ENCODE peak calls at places on chromosomes 3 and 15, in eight cellular contexts. One of them, this sample, is unnamed.

GRCh38 chr3:145489011-145489410 is 672.0 kb downstream of the PLOD2 start:
- DNase-seq in AG09319: no peak
- DNase-seq in activated CD8-positive, alpha-beta T cell treated with anti-CD3 and anti-CD28 coated beads for 36 hours: no peak
- DNase-seq in nephron progenitor cell: no peak
- DNase-seq in WERI-Rb-1: no peak
- DNase-seq in RPMI7951: no peak
- DNase-seq in stimulated activated CD8-positive, alpha-beta memory T cell treated with anti-CD3 and anti-CD28 coated beads, Interleukin-7, amount 100 ng/mL, for 48 hours: no peak
- DNase-seq in HuH-7.5: no peak
- DNase-seq in this sample: no peak

GRCh38 chr3:29382399-29382798 is 101.5 kb downstream of the RBMS3 start:
- DNase-seq in HuH-7.5: no peak
- DNase-seq in RPMI7951: no peak
- DNase-seq in activated CD8-positive, alpha-beta T cell treated with anti-CD3 and anti-CD28 coated beads for 36 hours: no peak
- DNase-seq in WERI-Rb-1: no peak
- DNase-seq in AG09319: no peak
- DNase-seq in nephron progenitor cell: no peak
- DNase-seq in stimulated activated CD8-positive, alpha-beta memory T cell treated with anti-CD3 and anti-CD28 coated beads, Interleukin-7, amount 100 ng/mL, for 48 hours: no peak
- DNase-seq in this sample: no peak

GRCh38 chr3:18082551-18083272 is 340.3 kb upstream of the TBC1D5 start:
- DNase-seq in stimulated activated CD8-positive, alpha-beta memory T cell treated with anti-CD3 and anti-CD28 coated beads, Interleukin-7, amount 100 ng/mL, for 48 hours: no peak
- DNase-seq in RPMI7951: no peak
- DNase-seq in activated CD8-positive, alpha-beta T cell treated with anti-CD3 and anti-CD28 coated beads for 36 hours: no peak
- DNase-seq in nephron progenitor cell: no peak
- DNase-seq in AG09319: no peak
- DNase-seq in HuH-7.5: no peak
- DNase-seq in WERI-Rb-1: no peak
- DNase-seq in this sample: no peak

GRCh38 chr15:51377038-51377761 is 35.7 kb downstream of the GLDN start:
- DNase-seq in nephron progenitor cell: no peak
- DNase-seq in RPMI7951: peak; percentile 46
- DNase-seq in WERI-Rb-1: no peak
- DNase-seq in stimulated activated CD8-positive, alpha-beta memory T cell treated with anti-CD3 and anti-CD28 coated beads, Interleukin-7, amount 100 ng/mL, for 48 hours: no peak
- DNase-seq in HuH-7.5: no peak
- DNase-seq in AG09319: peak; percentile 93
- DNase-seq in activated CD8-positive, alpha-beta T cell treated with anti-CD3 and anti-CD28 coated beads for 36 hours: no peak
- DNase-seq in this sample: no peak

GRCh38 chr3:61239871-61240270 is 11.4 kb downstream of the FHIT start:
- DNase-seq in activated CD8-positive, alpha-beta T cell treated with anti-CD3 and anti-CD28 coated beads for 36 hours: no peak
- DNase-seq in RPMI7951: peak; percentile 26
- DNase-seq in HuH-7.5: no peak
- DNase-seq in WERI-Rb-1: no peak
- DNase-seq in stimulated activated CD8-positive, alpha-beta memory T cell treated with anti-CD3 and anti-CD28 coated beads, Interleukin-7, amount 100 ng/mL, for 48 hours: no peak
- DNase-seq in nephron progenitor cell: no peak
- DNase-seq in AG09319: no peak
- DNase-seq in this sample: no peak

GRCh38 chr15:67696087-67696486 is 129.2 kb upstream of the SKOR1 start:
- DNase-seq in AG09319: no peak
- DNase-seq in nephron progenitor cell: no peak
- DNase-seq in RPMI7951: no peak
- DNase-seq in stimulated activated CD8-positive, alpha-beta memory T cell treated with anti-CD3 and anti-CD28 coated beads, Interleukin-7, amount 100 ng/mL, for 48 hours: no peak
- DNase-seq in WERI-Rb-1: no peak
- DNase-seq in HuH-7.5: no peak
- DNase-seq in activated CD8-positive, alpha-beta T cell treated with anti-CD3 and anti-CD28 coated beads for 36 hours: no peak
- DNase-seq in this sample: no peak

GRCh38 chr3:171561601-171562323 is 101.6 kb upstream of the TNIK start:
- DNase-seq in nephron progenitor cell: no peak
- DNase-seq in AG09319: no peak
- DNase-seq in RPMI7951: peak; percentile 30
- DNase-seq in HuH-7.5: no peak
- DNase-seq in WERI-Rb-1: no peak
- DNase-seq in activated CD8-positive, alpha-beta T cell treated with anti-CD3 and anti-CD28 coated beads for 36 hours: peak; percentile 19
- DNase-seq in stimulated activated CD8-positive, alpha-beta memory T cell treated with anti-CD3 and anti-CD28 coated beads, Interleukin-7, amount 100 ng/mL, for 48 hours: no peak
- DNase-seq in this sample: peak; percentile 88

GRCh38 chr3:4656059-4656458 is 162.9 kb downstream of the ITPR1 start:
- DNase-seq in RPMI7951: peak; percentile 73
- DNase-seq in nephron progenitor cell: peak; percentile 58
- DNase-seq in HuH-7.5: peak; percentile 40
- DNase-seq in AG09319: peak; percentile 40
- DNase-seq in activated CD8-positive, alpha-beta T cell treated with anti-CD3 and anti-CD28 coated beads for 36 hours: peak; percentile 30
- DNase-seq in WERI-Rb-1: peak; percentile 78
- DNase-seq in stimulated activated CD8-positive, alpha-beta memory T cell treated with anti-CD3 and anti-CD28 coated beads, Interleukin-7, amount 100 ng/mL, for 48 hours: no peak
- DNase-seq in this sample: peak; percentile 49

GRCh38 chr15:80669599-80670273 is 25.4 kb upstream of the ABHD17C start:
- DNase-seq in activated CD8-positive, alpha-beta T cell treated with anti-CD3 and anti-CD28 coated beads for 36 hours: no peak
- DNase-seq in stimulated activated CD8-positive, alpha-beta memory T cell treated with anti-CD3 and anti-CD28 coated beads, Interleukin-7, amount 100 ng/mL, for 48 hours: no peak
- DNase-seq in HuH-7.5: no peak
- DNase-seq in nephron progenitor cell: no peak
- DNase-seq in RPMI7951: peak; percentile 42
- DNase-seq in AG09319: no peak
- DNase-seq in WERI-Rb-1: no peak
- DNase-seq in this sample: no peak

GRCh38 chr3:114698355-114699105 is 404.7 kb downstream of the TIGIT start:
- DNase-seq in WERI-Rb-1: no peak
- DNase-seq in RPMI7951: no peak
- DNase-seq in HuH-7.5: no peak
- DNase-seq in nephron progenitor cell: no peak
- DNase-seq in AG09319: no peak
- DNase-seq in activated CD8-positive, alpha-beta T cell treated with anti-CD3 and anti-CD28 coated beads for 36 hours: no peak
- DNase-seq in stimulated activated CD8-positive, alpha-beta memory T cell treated with anti-CD3 and anti-CD28 coated beads, Interleukin-7, amount 100 ng/mL, for 48 hours: no peak
- DNase-seq in this sample: no peak

GRCh38 chr15:74461847-74462511 is 1.0 kb upstream of the UBL7 start:
- DNase-seq in RPMI7951: no peak
- DNase-seq in AG09319: no peak
- DNase-seq in stimulated activated CD8-positive, alpha-beta memory T cell treated with anti-CD3 and anti-CD28 coated beads, Interleukin-7, amount 100 ng/mL, for 48 hours: no peak
- DNase-seq in nephron progenitor cell: no peak
- DNase-seq in activated CD8-positive, alpha-beta T cell treated with anti-CD3 and anti-CD28 coated beads for 36 hours: no peak
- DNase-seq in WERI-Rb-1: peak; percentile 14
- DNase-seq in HuH-7.5: no peak
- DNase-seq in this sample: no peak

GRCh38 chr3:111739241-111739952 is 119.7 kb upstream of the PHLDB2 start:
- DNase-seq in activated CD8-positive, alpha-beta T cell treated with anti-CD3 and anti-CD28 coated beads for 36 hours: no peak
- DNase-seq in RPMI7951: peak; percentile 97
- DNase-seq in HuH-7.5: no peak
- DNase-seq in AG09319: no peak
- DNase-seq in stimulated activated CD8-positive, alpha-beta memory T cell treated with anti-CD3 and anti-CD28 coated beads, Interleukin-7, amount 100 ng/mL, for 48 hours: no peak
- DNase-seq in WERI-Rb-1: no peak
- DNase-seq in nephron progenitor cell: no peak
- DNase-seq in this sample: no peak

GRCh38 chr3:59237121-59237520 is 187.3 kb upstream of the CFAP20DC start:
- DNase-seq in AG09319: no peak
- DNase-seq in stimulated activated CD8-positive, alpha-beta memory T cell treated with anti-CD3 and anti-CD28 coated beads, Interleukin-7, amount 100 ng/mL, for 48 hours: no peak
- DNase-seq in RPMI7951: peak; percentile 58
- DNase-seq in HuH-7.5: no peak
- DNase-seq in nephron progenitor cell: no peak
- DNase-seq in activated CD8-positive, alpha-beta T cell treated with anti-CD3 and anti-CD28 coated beads for 36 hours: no peak
- DNase-seq in WERI-Rb-1: no peak
- DNase-seq in this sample: no peak

GRCh38 chr3:141076821-141077571 is 25.8 kb downstream of the SPSB4 start:
- DNase-seq in AG09319: no peak
- DNase-seq in RPMI7951: no peak
- DNase-seq in activated CD8-positive, alpha-beta T cell treated with anti-CD3 and anti-CD28 coated beads for 36 hours: peak; percentile 59
- DNase-seq in nephron progenitor cell: peak; percentile 81
- DNase-seq in stimulated activated CD8-positive, alpha-beta memory T cell treated with anti-CD3 and anti-CD28 coated beads, Interleukin-7, amount 100 ng/mL, for 48 hours: no peak
- DNase-seq in HuH-7.5: no peak
- DNase-seq in WERI-Rb-1: peak; percentile 66
- DNase-seq in this sample: peak; percentile 39

GRCh38 chr3:129627350-129628168 is 21.1 kb upstream of the PLXND1 start:
- DNase-seq in nephron progenitor cell: peak; percentile 62
- DNase-seq in RPMI7951: peak; percentile 84
- DNase-seq in activated CD8-positive, alpha-beta T cell treated with anti-CD3 and anti-CD28 coated beads for 36 hours: peak; percentile 84
- DNase-seq in AG09319: no peak
- DNase-seq in WERI-Rb-1: peak; percentile 76
- DNase-seq in HuH-7.5: peak; percentile 95
- DNase-seq in stimulated activated CD8-positive, alpha-beta memory T cell treated with anti-CD3 and anti-CD28 coated beads, Interleukin-7, amount 100 ng/mL, for 48 hours: peak; percentile 29
- DNase-seq in this sample: peak; percentile 57

GRCh38 chr15:70799667-70800450 is 36.5 kb upstream of the UACA start:
- DNase-seq in RPMI7951: peak; percentile 94
- DNase-seq in stimulated activated CD8-positive, alpha-beta memory T cell treated with anti-CD3 and anti-CD28 coated beads, Interleukin-7, amount 100 ng/mL, for 48 hours: no peak
- DNase-seq in WERI-Rb-1: no peak
- DNase-seq in HuH-7.5: peak; percentile 53
- DNase-seq in nephron progenitor cell: no peak
- DNase-seq in activated CD8-positive, alpha-beta T cell treated with anti-CD3 and anti-CD28 coated beads for 36 hours: no peak
- DNase-seq in AG09319: peak; percentile 93
- DNase-seq in this sample: peak; percentile 88

GRCh38 chr15:66065325-66065724 is 188.2 kb downstream of the MEGF11 start:
- DNase-seq in activated CD8-positive, alpha-beta T cell treated with anti-CD3 and anti-CD28 coated beads for 36 hours: no peak
- DNase-seq in WERI-Rb-1: no peak
- DNase-seq in AG09319: no peak
- DNase-seq in stimulated activated CD8-positive, alpha-beta memory T cell treated with anti-CD3 and anti-CD28 coated beads, Interleukin-7, amount 100 ng/mL, for 48 hours: no peak
- DNase-seq in nephron progenitor cell: no peak
- DNase-seq in HuH-7.5: no peak
- DNase-seq in RPMI7951: no peak
- DNase-seq in this sample: no peak

GRCh38 chr3:179565496-179565895 is 2.8 kb downstream of the ACTL6A start:
- DNase-seq in stimulated activated CD8-positive, alpha-beta memory T cell treated with anti-CD3 and anti-CD28 coated beads, Interleukin-7, amount 100 ng/mL, for 48 hours: no peak
- DNase-seq in RPMI7951: no peak
- DNase-seq in activated CD8-positive, alpha-beta T cell treated with anti-CD3 and anti-CD28 coated beads for 36 hours: peak; percentile 17
- DNase-seq in nephron progenitor cell: no peak
- DNase-seq in WERI-Rb-1: no peak
- DNase-seq in AG09319: no peak
- DNase-seq in HuH-7.5: no peak
- DNase-seq in this sample: no peak

GRCh38 chr15:65099336-65099735 is 15.7 kb downstream of the UBAP1L start:
- DNase-seq in AG09319: no peak
- DNase-seq in HuH-7.5: no peak
- DNase-seq in nephron progenitor cell: no peak
- DNase-seq in activated CD8-positive, alpha-beta T cell treated with anti-CD3 and anti-CD28 coated beads for 36 hours: no peak
- DNase-seq in RPMI7951: no peak
- DNase-seq in stimulated activated CD8-positive, alpha-beta memory T cell treated with anti-CD3 and anti-CD28 coated beads, Interleukin-7, amount 100 ng/mL, for 48 hours: no peak
- DNase-seq in WERI-Rb-1: no peak
- DNase-seq in this sample: no peak

GRCh38 chr3:124467980-124468902 is 262.0 kb upstream of the UMPS start:
- DNase-seq in RPMI7951: peak; percentile 35
- DNase-seq in AG09319: no peak
- DNase-seq in HuH-7.5: peak; percentile 56
- DNase-seq in stimulated activated CD8-positive, alpha-beta memory T cell treated with anti-CD3 and anti-CD28 coated beads, Interleukin-7, amount 100 ng/mL, for 48 hours: no peak
- DNase-seq in activated CD8-positive, alpha-beta T cell treated with anti-CD3 and anti-CD28 coated beads for 36 hours: peak; percentile 33
- DNase-seq in nephron progenitor cell: peak; percentile 72
- DNase-seq in WERI-Rb-1: peak; percentile 56
- DNase-seq in this sample: peak; percentile 18

GRCh38 chr3:69290006-69290405 is 95.9 kb downstream of the FRMD4B start:
- DNase-seq in stimulated activated CD8-positive, alpha-beta memory T cell treated with anti-CD3 and anti-CD28 coated beads, Interleukin-7, amount 100 ng/mL, for 48 hours: no peak
- DNase-seq in WERI-Rb-1: no peak
- DNase-seq in activated CD8-positive, alpha-beta T cell treated with anti-CD3 and anti-CD28 coated beads for 36 hours: no peak
- DNase-seq in nephron progenitor cell: no peak
- DNase-seq in HuH-7.5: no peak
- DNase-seq in AG09319: no peak
- DNase-seq in RPMI7951: peak; percentile 42
- DNase-seq in this sample: no peak

GRCh38 chr3:128992926-128993460 is 883 bp downstream of the CFAP92 start:
- DNase-seq in AG09319: no peak
- DNase-seq in activated CD8-positive, alpha-beta T cell treated with anti-CD3 and anti-CD28 coated beads for 36 hours: no peak
- DNase-seq in WERI-Rb-1: no peak
- DNase-seq in stimulated activated CD8-positive, alpha-beta memory T cell treated with anti-CD3 and anti-CD28 coated beads, Interleukin-7, amount 100 ng/mL, for 48 hours: no peak
- DNase-seq in RPMI7951: no peak
- DNase-seq in nephron progenitor cell: peak; percentile 22
- DNase-seq in HuH-7.5: no peak
- DNase-seq in this sample: no peak

GRCh38 chr15:79209690-79210089 is 72.8 kb upstream of the ANKRD34C start:
- DNase-seq in activated CD8-positive, alpha-beta T cell treated with anti-CD3 and anti-CD28 coated beads for 36 hours: no peak
- DNase-seq in stimulated activated CD8-positive, alpha-beta memory T cell treated with anti-CD3 and anti-CD28 coated beads, Interleukin-7, amount 100 ng/mL, for 48 hours: no peak
- DNase-seq in nephron progenitor cell: peak; percentile 58
- DNase-seq in HuH-7.5: no peak
- DNase-seq in RPMI7951: no peak
- DNase-seq in AG09319: no peak
- DNase-seq in WERI-Rb-1: no peak
- DNase-seq in this sample: no peak

GRCh38 chr3:2921903-2922302 is 188.3 kb downstream of the IL5RA start:
- DNase-seq in AG09319: no peak
- DNase-seq in HuH-7.5: peak; percentile 55
- DNase-seq in RPMI7951: peak; percentile 7
- DNase-seq in nephron progenitor cell: no peak
- DNase-seq in activated CD8-positive, alpha-beta T cell treated with anti-CD3 and anti-CD28 coated beads for 36 hours: peak; percentile 3
- DNase-seq in stimulated activated CD8-positive, alpha-beta memory T cell treated with anti-CD3 and anti-CD28 coated beads, Interleukin-7, amount 100 ng/mL, for 48 hours: no peak
- DNase-seq in WERI-Rb-1: no peak
- DNase-seq in this sample: peak; percentile 9

GRCh38 chr3:119898478-119899177 is 116.7 kb downstream of the NR1I2 start:
- DNase-seq in HuH-7.5: no peak
- DNase-seq in nephron progenitor cell: no peak
- DNase-seq in activated CD8-positive, alpha-beta T cell treated with anti-CD3 and anti-CD28 coated beads for 36 hours: no peak
- DNase-seq in AG09319: no peak
- DNase-seq in RPMI7951: no peak
- DNase-seq in stimulated activated CD8-positive, alpha-beta memory T cell treated with anti-CD3 and anti-CD28 coated beads, Interleukin-7, amount 100 ng/mL, for 48 hours: no peak
- DNase-seq in WERI-Rb-1: no peak
- DNase-seq in this sample: no peak

GRCh38 chr3:184559336-184559735 is 2.2 kb upstream of the EPHB3 start:
- DNase-seq in stimulated activated CD8-positive, alpha-beta memory T cell treated with anti-CD3 and anti-CD28 coated beads, Interleukin-7, amount 100 ng/mL, for 48 hours: no peak
- DNase-seq in WERI-Rb-1: no peak
- DNase-seq in RPMI7951: no peak
- DNase-seq in nephron progenitor cell: no peak
- DNase-seq in activated CD8-positive, alpha-beta T cell treated with anti-CD3 and anti-CD28 coated beads for 36 hours: no peak
- DNase-seq in HuH-7.5: no peak
- DNase-seq in AG09319: no peak
- DNase-seq in this sample: no peak

GRCh38 chr3:195032106-195032759 is 238.7 kb downstream of the XXYLT1 start:
- DNase-seq in HuH-7.5: no peak
- DNase-seq in nephron progenitor cell: no peak
- DNase-seq in RPMI7951: no peak
- DNase-seq in stimulated activated CD8-positive, alpha-beta memory T cell treated with anti-CD3 and anti-CD28 coated beads, Interleukin-7, amount 100 ng/mL, for 48 hours: no peak
- DNase-seq in activated CD8-positive, alpha-beta T cell treated with anti-CD3 and anti-CD28 coated beads for 36 hours: no peak
- DNase-seq in AG09319: no peak
- DNase-seq in WERI-Rb-1: no peak
- DNase-seq in this sample: no peak

GRCh38 chr3:1987983-1988382 is 110.7 kb upstream of the CNTN4 start:
- DNase-seq in stimulated activated CD8-positive, alpha-beta memory T cell treated with anti-CD3 and anti-CD28 coated beads, Interleukin-7, amount 100 ng/mL, for 48 hours: no peak
- DNase-seq in AG09319: no peak
- DNase-seq in WERI-Rb-1: peak; percentile 68
- DNase-seq in nephron progenitor cell: peak; percentile 8
- DNase-seq in activated CD8-positive, alpha-beta T cell treated with anti-CD3 and anti-CD28 coated beads for 36 hours: peak; percentile 2
- DNase-seq in RPMI7951: no peak
- DNase-seq in HuH-7.5: no peak
- DNase-seq in this sample: no peak

GRCh38 chr3:66037330-66037985 is 1.3 kb downstream of the MAGI1 start:
- DNase-seq in HuH-7.5: peak; percentile 58
- DNase-seq in RPMI7951: no peak
- DNase-seq in stimulated activated CD8-positive, alpha-beta memory T cell treated with anti-CD3 and anti-CD28 coated beads, Interleukin-7, amount 100 ng/mL, for 48 hours: no peak
- DNase-seq in WERI-Rb-1: peak; percentile 71
- DNase-seq in AG09319: no peak
- DNase-seq in activated CD8-positive, alpha-beta T cell treated with anti-CD3 and anti-CD28 coated beads for 36 hours: no peak
- DNase-seq in nephron progenitor cell: peak; percentile 39
- DNase-seq in this sample: no peak

GRCh38 chr3:25568525-25569078 is 96.1 kb downstream of the TOP2B start:
- DNase-seq in HuH-7.5: no peak
- DNase-seq in RPMI7951: no peak
- DNase-seq in stimulated activated CD8-positive, alpha-beta memory T cell treated with anti-CD3 and anti-CD28 coated beads, Interleukin-7, amount 100 ng/mL, for 48 hours: no peak
- DNase-seq in WERI-Rb-1: no peak
- DNase-seq in activated CD8-positive, alpha-beta T cell treated with anti-CD3 and anti-CD28 coated beads for 36 hours: no peak
- DNase-seq in AG09319: no peak
- DNase-seq in nephron progenitor cell: no peak
- DNase-seq in this sample: no peak

GRCh38 chr3:134242649-134243637 is 7.7 kb downstream of the RYK start:
- DNase-seq in AG09319: peak; percentile 71
- DNase-seq in stimulated activated CD8-positive, alpha-beta memory T cell treated with anti-CD3 and anti-CD28 coated beads, Interleukin-7, amount 100 ng/mL, for 48 hours: no peak
- DNase-seq in WERI-Rb-1: no peak
- DNase-seq in HuH-7.5: no peak
- DNase-seq in nephron progenitor cell: no peak
- DNase-seq in activated CD8-positive, alpha-beta T cell treated with anti-CD3 and anti-CD28 coated beads for 36 hours: no peak
- DNase-seq in RPMI7951: peak; percentile 94
- DNase-seq in this sample: no peak

GRCh38 chr15:65405793-65406192 is 17.0 kb downstream of the IGDCC4 start:
- DNase-seq in activated CD8-positive, alpha-beta T cell treated with anti-CD3 and anti-CD28 coated beads for 36 hours: no peak
- DNase-seq in HuH-7.5: no peak
- DNase-seq in AG09319: no peak
- DNase-seq in WERI-Rb-1: peak; percentile 85
- DNase-seq in RPMI7951: no peak
- DNase-seq in stimulated activated CD8-positive, alpha-beta memory T cell treated with anti-CD3 and anti-CD28 coated beads, Interleukin-7, amount 100 ng/mL, for 48 hours: no peak
- DNase-seq in nephron progenitor cell: no peak
- DNase-seq in this sample: no peak

GRCh38 chr3:58568572-58569286 is 8.5 kb downstream of the FAM107A start:
- DNase-seq in nephron progenitor cell: peak; percentile 88
- DNase-seq in AG09319: no peak
- DNase-seq in RPMI7951: peak; percentile 60
- DNase-seq in stimulated activated CD8-positive, alpha-beta memory T cell treated with anti-CD3 and anti-CD28 coated beads, Interleukin-7, amount 100 ng/mL, for 48 hours: peak; percentile 35
- DNase-seq in activated CD8-positive, alpha-beta T cell treated with anti-CD3 and anti-CD28 coated beads for 36 hours: peak; percentile 83
- DNase-seq in WERI-Rb-1: peak; percentile 75
- DNase-seq in HuH-7.5: peak; percentile 43
- DNase-seq in this sample: peak; percentile 44

GRCh38 chr3:29694783-29695182 is 413.9 kb downstream of the RBMS3 start:
- DNase-seq in stimulated activated CD8-positive, alpha-beta memory T cell treated with anti-CD3 and anti-CD28 coated beads, Interleukin-7, amount 100 ng/mL, for 48 hours: no peak
- DNase-seq in nephron progenitor cell: no peak
- DNase-seq in HuH-7.5: no peak
- DNase-seq in AG09319: peak; percentile 59
- DNase-seq in RPMI7951: peak; percentile 92
- DNase-seq in WERI-Rb-1: no peak
- DNase-seq in activated CD8-positive, alpha-beta T cell treated with anti-CD3 and anti-CD28 coated beads for 36 hours: no peak
- DNase-seq in this sample: no peak